ENCODE peak calls at places on chromosomes 3 and 15, in eight cellular contexts. R, C, B, L, N, A, Z and E are unnamed samples.
A peak's percentile ranks its signal among the peaks of the same experiment; 100 is the strongest.

GRCh38 chr3:58173670-58174472 is 36.9 kb downstream of the DNASE1L3 start:
- DNase-seq in Z (peak; percentile 73), R (no peak), A (no peak), L (peak; percentile 87), B (peak; percentile 63), N (peak; percentile 58), C (peak; percentile 68), E (no peak)

GRCh38 chr3:44966795-44967278 is 9.1 kb downstream of the ZDHHC3 start:
- DNase-seq in C (peak; percentile 37), N (no peak), R (no peak), L (no peak), A (no peak), Z (no peak), B (peak; percentile 40), E (no peak)

GRCh38 chr3:140273542-140274195 is 338.7 kb downstream of the CLSTN2 start:
- DNase-seq in C (no peak), L (no peak), Z (no peak), B (no peak), N (no peak), A (no peak), R (no peak), E (no peak)

GRCh38 chr3:172070269-172070668 is 30.9 kb downstream of the FNDC3B start:
- DNase-seq in Z (no peak), A (no peak), N (no peak), R (no peak), L (no peak), C (no peak), B (no peak), E (no peak)

GRCh38 chr3:167887096-167887495 is 151.6 kb downstream of the SERPINI1 start:
- DNase-seq in A (peak; percentile 4), Z (no peak), L (no peak), C (no peak), B (peak; percentile 18), R (no peak), N (no peak), E (no peak)

GRCh38 chr15:69367231-69367630 is 46.9 kb upstream of the KIF23 start:
- DNase-seq in R (no peak), C (no peak), Z (no peak), B (no peak), L (no peak), N (no peak), A (no peak), E (no peak)

GRCh38 chr3:49805884-49806701 is 3.0 kb downstream of the INKA1 start:
- DNase-seq in B (peak; percentile 82), L (no peak), C (peak; percentile 61), Z (peak; percentile 67), N (peak; percentile 54), A (no peak), R (peak; percentile 65), E (no peak)

GRCh38 chr15:98369081-98369716 is 279.1 kb upstream of the IGF1R start:
- DNase-seq in L (no peak), B (no peak), R (no peak), Z (peak; percentile 41), C (no peak), A (no peak), N (no peak), E (no peak)

GRCh38 chr3:106348142-106348690 is 479.4 kb upstream of the CBLB start:
- DNase-seq in C (no peak), R (no peak), L (no peak), B (no peak), Z (no peak), A (no peak), N (no peak), E (no peak)

GRCh38 chr3:108437439-108437838 is 73.0 kb downstream of the MYH15 start:
- DNase-seq in N (no peak), R (no peak), B (peak; percentile 29), L (peak; percentile 66), Z (no peak), A (no peak), C (no peak), E (peak; percentile 9)

GRCh38 chr15:39171944-39172368 is 408.9 kb upstream of the THBS1 start:
- DNase-seq in N (peak; percentile 74), Z (peak; percentile 38), C (peak; percentile 45), A (peak; percentile 99), L (peak; percentile 71), R (no peak), B (peak; percentile 85), E (peak; percentile 71)

GRCh38 chr15:67043939-67044771 is 21.2 kb upstream of the SMAD3 start:
- DNase-seq in R (peak; percentile 74), N (no peak), A (peak; percentile 88), B (no peak), C (no peak), Z (no peak), L (peak; percentile 59), E (peak; percentile 81)

GRCh38 chr3:99315896-99316295 is 322.5 kb upstream of the COL8A1 start:
- DNase-seq in B (no peak), R (no peak), L (no peak), Z (no peak), N (no peak), A (peak; percentile 25), C (no peak), E (no peak)

GRCh38 chr3:156349111-156349510 is 205.8 kb downstream of the SSR3 start:
- DNase-seq in Z (no peak), A (no peak), B (no peak), R (no peak), C (no peak), N (no peak), L (no peak), E (no peak)

GRCh38 chr15:66798426-66799061 is 96.5 kb downstream of the SMAD6 start:
- DNase-seq in N (no peak), C (no peak), B (no peak), Z (no peak), R (no peak), A (peak; percentile 87), L (no peak), E (no peak)

GRCh38 chr15:65821070-65821469 is 29.0 kb upstream of the DENND4A start:
- DNase-seq in N (no peak), R (no peak), L (no peak), B (no peak), C (peak; percentile 47), Z (no peak), A (no peak), E (no peak)

DNA sequence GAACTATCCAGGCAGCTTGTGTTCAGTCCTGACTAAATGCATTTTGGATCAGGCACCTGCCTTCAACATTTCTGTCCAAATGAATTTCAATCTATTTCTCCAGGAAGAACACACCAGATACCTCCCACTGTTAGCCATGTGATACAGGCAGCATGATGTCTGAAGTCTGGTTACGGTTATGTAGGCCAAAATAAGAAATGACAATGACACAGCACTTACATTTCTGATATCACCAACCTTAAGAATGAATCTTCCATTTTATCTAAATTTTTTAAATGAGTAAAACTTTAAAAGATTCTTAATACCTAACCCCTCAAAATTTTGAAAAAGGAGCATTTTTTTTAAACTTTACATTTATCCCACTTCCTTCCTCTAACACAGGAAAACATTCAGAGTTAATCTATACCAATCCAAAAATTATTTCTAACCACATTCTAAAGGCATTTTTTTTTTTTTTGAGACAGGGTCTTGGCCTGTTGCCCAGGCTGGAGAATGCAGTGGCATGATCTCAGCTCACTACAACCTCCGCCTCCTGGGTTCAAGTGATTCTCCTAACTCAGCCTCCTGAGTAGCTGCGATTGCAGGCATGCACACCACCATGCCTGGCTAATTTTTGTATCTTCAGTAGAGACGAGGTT is at the start of gene MAP4:
- DNase-seq in C (no peak), Z (no peak), A (peak; percentile 34), B (no peak), R (no peak), N (no peak), L (no peak), E (no peak)
- H3K4me3 ChIP-seq in C (no peak within 1 kb of the TSS), Z (peak within 1 kb of the TSS; percentile 44), A (no peak within 1 kb of the TSS), B (no peak within 1 kb of the TSS), R (no peak within 1 kb of the TSS), N (no peak within 1 kb of the TSS), L (no peak within 1 kb of the TSS), E (no peak within 1 kb of the TSS)

DNA sequence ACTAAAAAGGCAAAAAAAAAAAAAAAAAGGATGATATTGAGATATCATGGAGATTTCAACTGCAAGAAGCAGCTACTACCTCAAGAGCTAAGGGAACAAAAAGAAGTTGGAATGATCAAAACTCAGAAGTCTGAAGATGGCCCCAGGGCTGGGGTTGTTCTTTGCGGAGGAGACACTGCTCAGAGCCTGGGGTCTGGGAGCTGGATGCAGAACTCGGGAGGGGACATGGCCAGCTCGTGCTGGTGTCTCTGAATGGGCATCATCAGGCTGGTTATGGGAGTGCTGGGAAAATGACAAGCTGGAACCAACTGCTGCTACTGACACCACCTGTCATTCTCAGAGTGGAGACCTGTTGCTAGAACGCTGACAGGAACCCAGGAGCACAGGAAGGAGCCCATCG is 14.2 kb upstream of the ADIPOQ start:
- DNase-seq in Z (no peak), R (no peak), L (no peak), C (no peak), B (no peak), A (no peak), N (no peak), E (no peak)
- H3K4me3 ChIP-seq in Z (no peak overlapping the region), R (no peak overlapping the region), L (no peak overlapping the region), C (no peak overlapping the region), B (no peak overlapping the region), A (no peak overlapping the region), N (no peak overlapping the region), E (no peak overlapping the region)

GRCh38 chr3:56801151-56801596 is 575 bp downstream of the ARHGEF3 start:
- DNase-seq in R (no peak), C (peak; percentile 26), Z (no peak), L (peak; percentile 48), N (no peak), A (no peak), B (no peak), E (peak; percentile 15)

GRCh38 chr3:56799251-56799882 is 2.4 kb downstream of the ARHGEF3 start:
- DNase-seq in A (peak; percentile 63), Z (no peak), N (no peak), R (no peak), B (peak; percentile 78), L (no peak), C (peak; percentile 82), E (peak; percentile 53)

GRCh38 chr3:56802411-56802745 is 629 bp upstream of the ARHGEF3 start:
- DNase-seq in A (no peak), R (no peak), C (no peak), L (no peak), B (no peak), N (no peak), Z (no peak), E (no peak)

GRCh38 chr3:56801597-56802410 is at the start of gene ARHGEF3:
- DNase-seq in Z (peak; percentile 90), N (peak; percentile 83), A (peak; percentile 48), R (peak; percentile 89), C (peak; percentile 91), B (peak; percentile 95), L (peak; percentile 87), E (peak; percentile 84)

GRCh38 chr3:56800373-56801150 is 1.2 kb downstream of the ARHGEF3 start:
- DNase-seq in Z (no peak), L (peak; percentile 47), A (no peak), R (no peak), B (no peak), N (no peak), C (peak; percentile 69), E (no peak)
- H3K4me3 ChIP-seq in Z (peak overlapping the region; percentile 77), L (peak overlapping the region; percentile 57), A (no peak overlapping the region), R (no peak overlapping the region), B (peak overlapping the region; percentile 76), N (peak overlapping the region; percentile 81), C (peak overlapping the region; percentile 76), E (peak overlapping the region; percentile 79)

DNA sequence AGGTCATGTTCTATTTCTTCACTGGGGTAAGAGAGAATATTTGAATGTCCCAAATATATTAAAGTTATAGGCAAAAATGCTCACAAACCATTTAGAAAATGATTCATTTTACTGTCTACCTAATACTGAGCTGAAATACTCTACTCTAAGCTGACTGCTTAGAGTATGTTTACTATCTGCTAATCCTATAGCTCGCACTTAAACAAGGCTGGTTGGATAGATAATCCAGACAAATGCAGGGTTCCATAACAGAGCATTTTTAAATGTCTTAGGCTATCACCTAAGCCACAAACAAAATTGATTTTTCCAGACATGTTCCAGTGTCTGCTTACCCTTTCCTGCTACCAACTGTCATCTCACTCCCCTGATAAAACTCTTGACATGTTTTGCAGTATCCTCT is 1034.8 kb downstream of the FHIT start:
- DNase-seq in N (no peak), Z (no peak), L (no peak), A (no peak), R (no peak), B (no peak), C (no peak), E (no peak)
- H3K4me3 ChIP-seq in N (no peak overlapping the region), Z (no peak overlapping the region), L (no peak overlapping the region), A (no peak overlapping the region), R (no peak overlapping the region), B (no peak overlapping the region), C (no peak overlapping the region), E (no peak overlapping the region)